ENCODE peak calls at places on chromosomes 16 and 17, in six cellular contexts. One of them, this sample, is unnamed.

GRCh38 chr17:67215991-67216421 is 29.0 kb downstream of the HELZ start:
- DNase-seq in H9: no peak
- DNase-seq in IMR-90: no peak
- DNase-seq in H1: no peak
- DNase-seq in mesenchymal stem cell: no peak
- DNase-seq in trophoblast cell: no peak
- DNase-seq in this sample: no peak

GRCh38 chr17:28033972-28034714 is 8.3 kb upstream of the NLK start:
- DNase-seq in H9: no peak
- DNase-seq in IMR-90: peak
- DNase-seq in H1: no peak
- DNase-seq in mesenchymal stem cell: peak
- DNase-seq in trophoblast cell: no peak
- DNase-seq in this sample: no peak

GRCh38 chr17:48294989-48295892 is 134.8 kb downstream of the SKAP1 start:
- DNase-seq in H9: no peak
- DNase-seq in IMR-90: no peak
- DNase-seq in H1: no peak
- DNase-seq in mesenchymal stem cell: peak
- DNase-seq in trophoblast cell: no peak
- DNase-seq in this sample: no peak

GRCh38 chr16:46853713-46854443 is 22.9 kb upstream of the C16orf87 start:
- DNase-seq in H9: peak
- DNase-seq in IMR-90: peak
- DNase-seq in H1: peak
- DNase-seq in mesenchymal stem cell: peak
- DNase-seq in trophoblast cell: peak
- DNase-seq in this sample: peak

GRCh38 chr16:65967376-65967775 is 399.1 kb upstream of the CDH5 start:
- DNase-seq in H9: no peak
- DNase-seq in IMR-90: peak
- DNase-seq in H1: no peak
- DNase-seq in mesenchymal stem cell: peak
- DNase-seq in trophoblast cell: no peak
- DNase-seq in this sample: no peak

GRCh38 chr16:85026696-85027095 is 899 bp upstream of the KIAA0513 start:
- DNase-seq in H9: no peak
- DNase-seq in IMR-90: no peak
- DNase-seq in H1: no peak
- DNase-seq in mesenchymal stem cell: no peak
- DNase-seq in trophoblast cell: no peak
- DNase-seq in this sample: no peak

GRCh38 chr16:88062341-88062861 is 111.2 kb downstream of the BANP start:
- DNase-seq in H9: no peak
- DNase-seq in IMR-90: peak
- DNase-seq in H1: no peak
- DNase-seq in mesenchymal stem cell: peak
- DNase-seq in trophoblast cell: peak
- DNase-seq in this sample: peak

GRCh38 chr16:17538942-17539341 is 68.2 kb upstream of the XYLT1 start:
- DNase-seq in H9: no peak
- DNase-seq in IMR-90: peak
- DNase-seq in H1: no peak
- DNase-seq in mesenchymal stem cell: no peak
- DNase-seq in trophoblast cell: no peak
- DNase-seq in this sample: no peak

GRCh38 chr16:19410435-19411153 is 7.1 kb upstream of the TMC5 start:
- DNase-seq in H9: peak
- DNase-seq in IMR-90: no peak
- DNase-seq in H1: peak
- DNase-seq in mesenchymal stem cell: no peak
- DNase-seq in trophoblast cell: peak
- DNase-seq in this sample: peak

GRCh38 chr17:4420692-4421131 is 13.0 kb upstream of the SPNS3 start:
- DNase-seq in H9: peak
- DNase-seq in IMR-90: peak
- DNase-seq in H1: peak
- DNase-seq in mesenchymal stem cell: peak
- DNase-seq in trophoblast cell: peak
- DNase-seq in this sample: peak

GRCh38 chr17:3551189-3551588 is 6.4 kb downstream of the TRPV3 start:
- DNase-seq in H9: peak
- DNase-seq in IMR-90: no peak
- DNase-seq in H1: no peak
- DNase-seq in mesenchymal stem cell: no peak
- DNase-seq in trophoblast cell: no peak
- DNase-seq in this sample: no peak

GRCh38 chr17:57954421-57955182 is 610 bp downstream of the CUEDC1 start:
- DNase-seq in H9: peak
- DNase-seq in IMR-90: peak
- DNase-seq in H1: peak
- DNase-seq in mesenchymal stem cell: peak
- DNase-seq in trophoblast cell: no peak
- DNase-seq in this sample: peak

GRCh38 chr17:37824534-37825485 is 80.0 kb upstream of the HNF1B start:
- DNase-seq in H9: peak
- DNase-seq in IMR-90: peak
- DNase-seq in H1: no peak
- DNase-seq in mesenchymal stem cell: peak
- DNase-seq in trophoblast cell: no peak
- DNase-seq in this sample: no peak

GRCh38 chr17:31388770-31389672 is 2.5 kb upstream of the RAB11FIP4 start:
- DNase-seq in H9: peak
- DNase-seq in IMR-90: no peak
- DNase-seq in H1: peak
- DNase-seq in mesenchymal stem cell: peak
- DNase-seq in trophoblast cell: no peak
- DNase-seq in this sample: no peak

GRCh38 chr16:11668590-11669379 is 530 bp downstream of the SNN start:
- DNase-seq in H9: no peak
- DNase-seq in IMR-90: no peak
- DNase-seq in H1: peak
- DNase-seq in mesenchymal stem cell: no peak
- DNase-seq in trophoblast cell: no peak
- DNase-seq in this sample: peak

GRCh38 chr17:59454633-59455105 is 110.7 kb upstream of the DHX40 start:
- DNase-seq in H9: no peak
- DNase-seq in IMR-90: no peak
- DNase-seq in H1: no peak
- DNase-seq in mesenchymal stem cell: no peak
- DNase-seq in trophoblast cell: peak
- DNase-seq in this sample: no peak

GRCh38 chr17:55730808-55731207 is 8.1 kb upstream of the TMEM100 start:
- DNase-seq in H9: no peak
- DNase-seq in IMR-90: no peak
- DNase-seq in H1: no peak
- DNase-seq in mesenchymal stem cell: no peak
- DNase-seq in trophoblast cell: no peak
- DNase-seq in this sample: no peak

GRCh38 chr16:77881355-77882003 is 93.1 kb downstream of the VAT1L start:
- DNase-seq in H9: no peak
- DNase-seq in IMR-90: no peak
- DNase-seq in H1: no peak
- DNase-seq in mesenchymal stem cell: no peak
- DNase-seq in trophoblast cell: no peak
- DNase-seq in this sample: no peak

GRCh38 chr17:67652433-67652832 is 65.3 kb upstream of the NOL11 start:
- DNase-seq in H9: no peak
- DNase-seq in IMR-90: no peak
- DNase-seq in H1: no peak
- DNase-seq in mesenchymal stem cell: no peak
- DNase-seq in trophoblast cell: no peak
- DNase-seq in this sample: no peak

GRCh38 chr17:82408288-82408937 is 9.7 kb upstream of the HEXD start:
- DNase-seq in H9: no peak
- DNase-seq in IMR-90: no peak
- DNase-seq in H1: no peak
- DNase-seq in mesenchymal stem cell: no peak
- DNase-seq in trophoblast cell: no peak
- DNase-seq in this sample: no peak

GRCh38 chr16:29804455-29805231 is 1.7 kb upstream of the MAZ start:
- DNase-seq in H9: no peak
- DNase-seq in IMR-90: no peak
- DNase-seq in H1: no peak
- DNase-seq in mesenchymal stem cell: peak
- DNase-seq in trophoblast cell: no peak
- DNase-seq in this sample: no peak

GRCh38 chr17:74691151-74691550 is 21.6 kb downstream of the CD300LF start:
- DNase-seq in H9: no peak
- DNase-seq in IMR-90: no peak
- DNase-seq in H1: no peak
- DNase-seq in mesenchymal stem cell: no peak
- DNase-seq in trophoblast cell: no peak
- DNase-seq in this sample: no peak

GRCh38 chr16:11066231-11066870 is 122.0 kb downstream of the CLEC16A start:
- DNase-seq in H9: no peak
- DNase-seq in IMR-90: no peak
- DNase-seq in H1: no peak
- DNase-seq in mesenchymal stem cell: no peak
- DNase-seq in trophoblast cell: no peak
- DNase-seq in this sample: no peak

GRCh38 chr17:16286947-16287562 is 66.2 kb downstream of the CENPV start:
- DNase-seq in H9: peak
- DNase-seq in IMR-90: no peak
- DNase-seq in H1: peak
- DNase-seq in mesenchymal stem cell: no peak
- DNase-seq in trophoblast cell: no peak
- DNase-seq in this sample: no peak

GRCh38 chr17:37239690-37240344 is 136.0 kb upstream of the C17orf78 start:
- DNase-seq in H9: no peak
- DNase-seq in IMR-90: peak
- DNase-seq in H1: no peak
- DNase-seq in mesenchymal stem cell: peak
- DNase-seq in trophoblast cell: no peak
- DNase-seq in this sample: peak

GRCh38 chr16:50400312-50400966 is 31.7 kb upstream of the BRD7 start:
- DNase-seq in H9: no peak
- DNase-seq in IMR-90: no peak
- DNase-seq in H1: no peak
- DNase-seq in mesenchymal stem cell: no peak
- DNase-seq in trophoblast cell: no peak
- DNase-seq in this sample: no peak

GRCh38 chr16:50401355-50401754 is 32.6 kb upstream of the BRD7 start:
- DNase-seq in H9: no peak
- DNase-seq in IMR-90: no peak
- DNase-seq in H1: no peak
- DNase-seq in mesenchymal stem cell: no peak
- DNase-seq in trophoblast cell: no peak
- DNase-seq in this sample: no peak

GRCh38 chr16:50402298-50402895 is 33.6 kb upstream of the BRD7 start:
- DNase-seq in H9: no peak
- DNase-seq in IMR-90: no peak
- DNase-seq in H1: no peak
- DNase-seq in mesenchymal stem cell: no peak
- DNase-seq in trophoblast cell: no peak
- DNase-seq in this sample: no peak

GRCh38 chr16:50399411-50399810 is 30.6 kb upstream of the BRD7 start:
- DNase-seq in H9: no peak
- DNase-seq in IMR-90: no peak
- DNase-seq in H1: no peak
- DNase-seq in mesenchymal stem cell: no peak
- DNase-seq in trophoblast cell: no peak
- DNase-seq in this sample: no peak

GRCh38 chr16:50400967-50401348 is 32.2 kb upstream of the BRD7 start:
- DNase-seq in H9: no peak
- DNase-seq in IMR-90: no peak
- DNase-seq in H1: no peak
- DNase-seq in mesenchymal stem cell: no peak
- DNase-seq in trophoblast cell: peak
- DNase-seq in this sample: no peak
- H3K14ac ChIP-seq in H9: no peak
- H3K14ac ChIP-seq in IMR-90: no peak
- H3K14ac ChIP-seq in H1: no peak
- H3K14ac ChIP-seq in mesenchymal stem cell: no peak
- H3K14ac ChIP-seq in trophoblast cell: no peak
- H3K14ac ChIP-seq in this sample: no peak

GRCh38 chr17:43784628-43785101 is 4.4 kb downstream of the CFAP97D1 start:
- DNase-seq in H9: no peak
- DNase-seq in IMR-90: peak
- DNase-seq in H1: no peak
- DNase-seq in mesenchymal stem cell: peak
- DNase-seq in trophoblast cell: no peak
- DNase-seq in this sample: no peak
- H3K14ac ChIP-seq in H9: no peak
- H3K14ac ChIP-seq in IMR-90: peak
- H3K14ac ChIP-seq in H1: no peak
- H3K14ac ChIP-seq in mesenchymal stem cell: no peak
- H3K14ac ChIP-seq in trophoblast cell: no peak
- H3K14ac ChIP-seq in this sample: no peak

GRCh38 chr17:11140028-11140427 is 101.0 kb upstream of the SHISA6 start:
- DNase-seq in H9: no peak
- DNase-seq in IMR-90: no peak
- DNase-seq in H1: no peak
- DNase-seq in mesenchymal stem cell: no peak
- DNase-seq in trophoblast cell: no peak
- DNase-seq in this sample: no peak

GRCh38 chr17:11144358-11145233 is 96.4 kb upstream of the SHISA6 start:
- DNase-seq in H9: peak
- DNase-seq in IMR-90: no peak
- DNase-seq in H1: peak
- DNase-seq in mesenchymal stem cell: no peak
- DNase-seq in trophoblast cell: peak
- DNase-seq in this sample: peak

GRCh38 chr17:11135819-11136218 is 105.2 kb upstream of the SHISA6 start:
- DNase-seq in H9: no peak
- DNase-seq in IMR-90: no peak
- DNase-seq in H1: no peak
- DNase-seq in mesenchymal stem cell: no peak
- DNase-seq in trophoblast cell: no peak
- DNase-seq in this sample: no peak

GRCh38 chr17:11142231-11142630 is 98.8 kb upstream of the SHISA6 start:
- DNase-seq in H9: no peak
- DNase-seq in IMR-90: no peak
- DNase-seq in H1: no peak
- DNase-seq in mesenchymal stem cell: no peak
- DNase-seq in trophoblast cell: no peak
- DNase-seq in this sample: no peak

GRCh38 chr17:11140501-11140900 is 100.5 kb upstream of the SHISA6 start:
- DNase-seq in H9: no peak
- DNase-seq in IMR-90: no peak
- DNase-seq in H1: no peak
- DNase-seq in mesenchymal stem cell: no peak
- DNase-seq in trophoblast cell: no peak
- DNase-seq in this sample: no peak
- H3K14ac ChIP-seq in H9: no peak
- H3K14ac ChIP-seq in IMR-90: no peak
- H3K14ac ChIP-seq in H1: no peak
- H3K14ac ChIP-seq in mesenchymal stem cell: no peak
- H3K14ac ChIP-seq in trophoblast cell: no peak
- H3K14ac ChIP-seq in this sample: no peak

DNA sequence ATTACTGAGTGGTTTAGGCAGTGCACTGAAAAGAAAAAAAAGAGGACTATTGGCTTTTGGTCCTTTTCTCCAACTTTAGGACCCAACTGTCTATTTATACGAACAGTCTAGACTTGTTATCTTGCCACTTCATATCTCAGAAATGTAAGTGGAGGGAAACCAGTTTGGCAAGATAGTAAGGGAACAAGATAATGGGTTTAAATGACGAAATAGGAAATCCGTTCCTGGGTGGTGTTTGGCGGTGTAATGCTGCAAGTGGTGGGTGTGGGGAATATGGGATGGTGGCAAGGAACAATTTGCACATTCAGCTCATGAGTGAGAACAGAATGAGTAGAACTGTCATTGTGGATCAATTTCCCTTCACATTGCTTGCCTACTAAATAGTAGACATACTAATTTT is 44.7 kb downstream of the GRB7 start:
- DNase-seq in H9: no peak
- DNase-seq in IMR-90: peak
- DNase-seq in H1: no peak
- DNase-seq in mesenchymal stem cell: peak
- DNase-seq in trophoblast cell: peak
- DNase-seq in this sample: no peak
- H3K14ac ChIP-seq in H9: no peak
- H3K14ac ChIP-seq in IMR-90: no peak
- H3K14ac ChIP-seq in H1: no peak
- H3K14ac ChIP-seq in mesenchymal stem cell: no peak
- H3K14ac ChIP-seq in trophoblast cell: no peak
- H3K14ac ChIP-seq in this sample: no peak